ENCODE peak calls at places on chromosomes 7 and 10, in ten cellular contexts. X is heart left ventricle, M is Peyer's patch, R is IMR-90, C is breast epithelium, W is HCT116, D is transverse colon, Z is tibial nerve, Q is stomach, N is gastrocnemius medialis. O is an unnamed sample.

GRCh38 chr7:72924417-72924747 is 513 bp upstream of the POM121 start:
- DNase-seq in X (no peak), M (no peak), R (no peak), C (no peak), W (no peak), D (no peak), Z (no peak), Q (no peak), N (no peak), O (no peak)

GRCh38 chr7:2721842-2722241 is 33.8 kb downstream of the AMZ1 start:
- DNase-seq in X (no peak), M (no peak), R (no peak), C (no peak), W (no peak), D (no peak), Z (no peak), Q (no peak), N (no peak), O (no peak)

GRCh38 chr10:91689731-91690168 is 56.9 kb upstream of the PPP1R3C start:
- DNase-seq in X (no peak), M (no peak), R (peak), C (peak), W (no peak), D (no peak), Z (no peak), Q (no peak), N (peak), O (no peak)

GRCh38 chr7:3265388-3265787 is 35.7 kb upstream of the SDK1 start:
- DNase-seq in X (no peak), M (no peak), R (no peak), C (no peak), W (no peak), D (no peak), Z (no peak), Q (no peak), N (no peak), O (no peak)

GRCh38 chr7:94133460-94133859 is 129.3 kb upstream of the BET1 start:
- DNase-seq in X (no peak), M (no peak), R (no peak), C (no peak), W (no peak), D (no peak), Z (no peak), Q (no peak), N (no peak), O (no peak)

GRCh38 chr10:19788075-19788686 is 28.1 kb upstream of the PLXDC2 start:
- DNase-seq in X (no peak), M (no peak), R (peak), C (no peak), W (no peak), D (peak), Z (no peak), Q (no peak), N (no peak), O (no peak)

GRCh38 chr7:118870187-118870586 is 645.7 kb downstream of the ANKRD7 start:
- DNase-seq in X (no peak), M (no peak), R (no peak), C (no peak), W (peak), D (no peak), Z (no peak), Q (no peak), N (no peak), O (no peak)

GRCh38 chr10:6062101-6062771 is at the start of gene IL2RA:
- DNase-seq in X (no peak), M (peak), R (no peak), C (no peak), W (no peak), D (peak), Z (no peak), Q (peak), N (no peak), O (no peak)

GRCh38 chr7:130063036-130063435 is 7.3 kb upstream of the KLHDC10 start:
- DNase-seq in X (no peak), M (peak), R (peak), C (no peak), W (no peak), D (peak), Z (no peak), Q (peak), N (peak), O (no peak)

GRCh38 chr10:86303626-86304025 is 63.0 kb downstream of the GRID1 start:
- DNase-seq in X (no peak), M (no peak), R (no peak), C (no peak), W (no peak), D (no peak), Z (no peak), Q (peak), N (no peak), O (no peak)

GRCh38 chr7:143288836-143289235 is 685 bp downstream of the CASP2 start:
- DNase-seq in X (no peak), M (no peak), R (peak), C (no peak), W (no peak), D (no peak), Z (no peak), Q (no peak), N (no peak), O (no peak)

GRCh38 chr7:47546171-47546570 is 35.7 kb downstream of the TNS3 start:
- DNase-seq in X (no peak), M (no peak), R (no peak), C (no peak), W (no peak), D (no peak), Z (no peak), Q (no peak), N (no peak), O (no peak)

GRCh38 chr7:157224627-157225026 is 85.9 kb downstream of the UBE3C start:
- DNase-seq in X (no peak), M (no peak), R (peak), C (no peak), W (no peak), D (no peak), Z (no peak), Q (no peak), N (no peak), O (no peak)

DNA sequence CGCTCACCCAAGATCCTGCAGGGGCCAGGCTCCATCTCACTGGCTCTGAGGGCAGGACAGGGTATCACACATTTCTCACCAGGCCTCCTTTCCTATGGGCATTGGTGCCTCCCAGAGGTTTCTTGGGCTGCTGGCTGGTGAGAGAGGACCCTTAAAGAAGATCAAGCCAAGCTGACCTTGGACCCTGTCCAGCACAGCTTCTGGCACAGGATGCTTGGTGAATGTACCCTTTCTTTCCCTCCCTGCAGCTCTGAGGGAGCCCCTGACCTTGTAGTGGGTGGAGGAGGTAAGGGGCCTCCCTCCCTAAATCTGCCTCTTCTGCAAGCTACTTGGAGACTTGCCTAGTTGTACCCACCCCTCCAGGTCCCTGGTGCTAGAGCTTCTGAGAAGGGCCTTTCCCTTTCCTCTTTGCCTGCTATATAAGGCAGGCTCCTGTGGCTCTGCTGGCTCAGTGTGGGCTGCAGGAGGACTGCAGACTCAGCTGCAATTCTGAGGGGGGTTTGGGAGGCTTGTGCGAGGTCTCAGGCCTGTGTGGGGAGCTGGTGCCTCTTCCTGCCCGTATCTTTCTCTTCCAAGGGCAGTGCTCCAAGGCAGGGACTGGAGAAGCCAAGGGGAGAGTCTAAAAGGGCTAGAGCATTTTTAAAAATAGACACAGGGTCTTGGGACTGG is 11.8 kb upstream of the TRIM8 start:
- DNase-seq in X (peak), M (no peak), R (peak), C (no peak), W (no peak), D (no peak), Z (no peak), Q (no peak), N (no peak), O (no peak)
- TF ChIP-seq POLR2A in X (no peak), M (no peak), R (no peak), C (no peak), W (no peak), D (no peak), Z (no peak), Q (no peak), N (no peak), O (no peak)

DNA sequence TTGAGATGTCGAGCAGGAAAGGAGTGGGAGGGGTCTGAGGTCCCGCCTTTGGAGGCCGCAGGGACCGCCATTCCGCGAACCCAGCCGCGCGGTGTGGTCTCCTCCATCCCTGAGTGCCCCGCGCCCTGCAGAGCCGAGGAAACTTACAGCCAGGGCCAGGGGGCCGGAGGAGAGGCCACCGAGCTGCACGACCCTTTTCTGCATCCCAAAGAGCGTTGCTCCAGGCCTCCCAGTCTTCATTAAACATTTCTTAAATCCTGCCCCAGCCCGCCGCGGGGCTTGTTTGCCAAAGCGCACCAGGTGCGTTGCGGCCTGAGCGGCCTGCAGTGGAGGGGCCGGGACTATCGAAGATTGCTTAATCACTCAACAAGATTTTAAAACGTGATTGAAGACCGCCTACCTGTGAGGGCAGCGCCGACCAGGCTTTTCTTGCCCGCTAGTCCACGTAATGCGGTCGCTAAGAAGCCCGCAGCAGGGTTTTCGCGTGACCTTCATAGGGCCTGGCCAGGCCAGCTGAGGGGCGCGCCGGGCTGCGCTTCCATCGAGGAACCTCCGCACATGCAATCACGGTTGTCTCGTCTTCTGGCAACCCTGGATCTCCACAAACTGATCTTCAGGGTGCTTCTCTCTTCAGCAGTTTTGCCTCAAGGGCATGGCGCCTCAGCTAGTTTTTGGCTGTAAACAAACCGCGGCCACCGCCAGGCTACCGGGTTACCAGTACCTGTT is 2.0 kb upstream of the CTBP2 start:
- DNase-seq in X (no peak), M (no peak), R (no peak), C (no peak), W (no peak), D (no peak), Z (no peak), Q (peak), N (no peak), O (no peak)
- H3K4me3 ChIP-seq in X (peak), M (peak), R (peak), C (peak), W (peak), D (no peak), Z (peak), Q (peak), N (peak), O (peak)

DNA sequence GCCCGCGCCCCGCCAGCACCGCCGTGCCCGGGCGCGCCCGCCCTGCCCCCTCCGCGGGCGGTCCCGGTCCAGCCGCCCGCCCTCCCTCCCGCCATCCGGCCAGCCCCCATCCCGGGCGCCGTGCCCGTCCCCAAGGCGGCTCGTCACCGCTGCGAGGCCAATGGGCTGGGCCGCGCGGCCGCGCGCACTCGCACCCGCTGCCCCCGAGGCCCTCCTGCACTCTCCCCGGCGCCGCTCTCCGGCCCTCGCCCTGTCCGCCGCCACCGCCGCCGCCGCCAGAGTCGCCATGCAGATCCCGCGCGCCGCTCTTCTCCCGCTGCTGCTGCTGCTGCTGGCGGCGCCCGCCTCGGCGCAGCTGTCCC is at the start of gene HTRA1:
- DNase-seq in X (peak), M (no peak), R (peak), C (peak), W (no peak), D (peak), Z (peak), Q (peak), N (peak), O (no peak)
- TF ChIP-seq POLR2A in X (no peak), M (no peak), R (no peak), C (no peak), W (no peak), D (no peak), Z (peak), Q (no peak), N (peak), O (peak)

GRCh38 chr10:11179231-11180105 is 161.8 kb downstream of the CELF2 start:
- DNase-seq in X (no peak), M (no peak), R (no peak), C (no peak), W (no peak), D (no peak), Z (no peak), Q (no peak), N (no peak), O (no peak)

GRCh38 chr10:11181996-11182395 is 164.3 kb downstream of the CELF2 start:
- DNase-seq in X (peak), M (no peak), R (no peak), C (no peak), W (no peak), D (no peak), Z (no peak), Q (no peak), N (peak), O (no peak)

GRCh38 chr10:11177926-11178453 is 160.3 kb downstream of the CELF2 start:
- DNase-seq in X (no peak), M (peak), R (no peak), C (no peak), W (no peak), D (peak), Z (no peak), Q (no peak), N (no peak), O (no peak)

GRCh38 chr10:11178606-11179221 is 161.0 kb downstream of the CELF2 start:
- DNase-seq in X (peak), M (peak), R (peak), C (no peak), W (no peak), D (peak), Z (no peak), Q (peak), N (no peak), O (no peak)

DNA sequence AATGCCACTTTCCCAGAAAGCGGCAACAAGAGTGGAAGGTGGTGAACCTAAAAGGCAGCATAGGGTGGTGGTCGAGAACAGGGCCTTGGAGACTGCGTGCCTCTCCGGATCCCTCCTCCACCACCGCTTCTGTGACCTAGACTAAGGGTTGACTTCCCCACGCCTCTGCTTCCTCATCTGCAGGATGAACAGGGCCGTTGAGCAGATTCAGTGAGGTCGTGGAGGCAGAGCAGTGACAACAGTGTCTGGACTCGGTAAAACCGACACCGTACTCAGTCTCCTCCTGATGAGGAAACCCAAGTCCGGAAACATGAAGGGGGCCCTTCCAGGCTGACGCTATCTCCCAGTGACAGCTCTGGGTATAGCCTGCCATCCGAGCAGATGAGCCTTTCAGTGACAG is 162.6 kb downstream of the CELF2 start:
- DNase-seq in X (no peak), M (peak), R (no peak), C (no peak), W (no peak), D (peak), Z (no peak), Q (peak), N (no peak), O (no peak)
- H3K4me3 ChIP-seq in X (no peak), M (no peak), R (no peak), C (no peak), W (no peak), D (no peak), Z (no peak), Q (no peak), N (no peak), O (no peak)

GRCh38 chr10:78041170-78042057 is 7.8 kb downstream of the RPS24 start:
- DNase-seq in X (no peak), M (no peak), R (no peak), C (no peak), W (no peak), D (no peak), Z (no peak), Q (no peak), N (no peak), O (no peak)
- TF ChIP-seq POLR2A in X (no peak), M (no peak), R (no peak), C (no peak), W (no peak), D (no peak), Z (no peak), Q (no peak), N (no peak), O (no peak)

GRCh38 chr10:77628906-77629730 is 8.5 kb downstream of the KCNMA1 start:
- DNase-seq in X (no peak), M (no peak), R (peak), C (no peak), W (no peak), D (no peak), Z (no peak), Q (no peak), N (no peak), O (no peak)
- H3K4me3 ChIP-seq in X (no peak), M (no peak), R (no peak), C (no peak), W (no peak), D (no peak), Z (no peak), Q (no peak), N (no peak), O (no peak)

GRCh38 chr7:102395620-102395957 is 574 bp upstream of the PRKRIP1 start:
- DNase-seq in X (no peak), M (no peak), R (peak), C (no peak), W (no peak), D (no peak), Z (no peak), Q (no peak), N (no peak), O (no peak)

GRCh38 chr7:102393467-102393866 is 2.7 kb upstream of the PRKRIP1 start:
- DNase-seq in X (no peak), M (no peak), R (no peak), C (no peak), W (no peak), D (no peak), Z (no peak), Q (no peak), N (no peak), O (no peak)

GRCh38 chr7:102398543-102398942 is 2.4 kb downstream of the PRKRIP1 start:
- DNase-seq in X (no peak), M (no peak), R (no peak), C (no peak), W (no peak), D (no peak), Z (no peak), Q (no peak), N (no peak), O (no peak)

GRCh38 chr7:102395958-102396709 is at the start of gene PRKRIP1:
- DNase-seq in X (peak), M (peak), R (peak), C (peak), W (peak), D (peak), Z (peak), Q (peak), N (peak), O (peak)

GRCh38 chr7:102396710-102397019 is 502 bp downstream of the PRKRIP1 start:
- DNase-seq in X (no peak), M (no peak), R (no peak), C (no peak), W (no peak), D (no peak), Z (no peak), Q (no peak), N (no peak), O (no peak)
- TF ChIP-seq POLR2A in X (no peak), M (no peak), R (no peak), C (no peak), W (no peak), D (no peak), Z (no peak), Q (no peak), N (no peak), O (no peak)

GRCh38 chr10:62081322-62081945 is 179.9 kb downstream of the ARID5B start:
- DNase-seq in X (no peak), M (no peak), R (no peak), C (no peak), W (no peak), D (no peak), Z (no peak), Q (no peak), N (no peak), O (no peak)

GRCh38 chr10:62083413-62083794 is 181.9 kb downstream of the ARID5B start:
- DNase-seq in X (no peak), M (no peak), R (no peak), C (no peak), W (no peak), D (no peak), Z (no peak), Q (no peak), N (no peak), O (no peak)

GRCh38 chr10:62083868-62084267 is 182.4 kb downstream of the ARID5B start:
- DNase-seq in X (peak), M (no peak), R (peak), C (no peak), W (no peak), D (peak), Z (no peak), Q (peak), N (no peak), O (no peak)

GRCh38 chr10:62082270-62082669 is 180.8 kb downstream of the ARID5B start:
- DNase-seq in X (no peak), M (no peak), R (no peak), C (no peak), W (no peak), D (no peak), Z (no peak), Q (no peak), N (no peak), O (no peak)

DNA sequence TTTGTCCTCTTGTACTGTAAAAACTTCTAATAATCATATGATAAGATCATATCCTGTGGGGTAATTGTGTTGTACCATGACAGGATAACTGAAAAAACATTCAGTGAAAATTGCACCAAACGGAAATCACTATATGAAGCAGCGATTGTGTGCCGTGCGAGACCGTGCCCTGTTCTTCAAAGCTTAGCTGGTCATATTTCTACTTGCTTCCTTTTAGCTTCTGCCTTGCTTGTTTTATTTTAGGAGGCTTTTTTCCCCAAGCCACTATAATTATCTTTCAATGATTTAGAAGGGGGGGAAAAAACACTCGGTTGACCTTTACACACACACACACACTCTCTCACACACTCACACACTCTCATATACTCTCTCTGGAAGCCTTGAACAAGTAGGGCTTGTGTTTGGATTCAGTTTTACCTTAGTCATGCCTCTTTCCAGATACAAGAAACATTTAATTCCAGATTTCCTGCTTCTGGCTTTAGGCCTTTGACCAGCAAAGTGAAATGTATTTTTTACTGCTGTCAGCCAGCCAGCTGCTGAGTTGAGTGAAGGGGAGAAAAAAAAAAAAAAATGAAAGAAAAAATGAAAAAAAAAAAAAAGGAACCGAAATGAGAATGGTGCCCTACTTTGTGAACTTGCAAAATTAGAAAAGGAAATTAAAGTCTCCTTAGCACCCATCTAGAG is 181.4 kb downstream of the ARID5B start:
- DNase-seq in X (no peak), M (no peak), R (peak), C (no peak), W (no peak), D (peak), Z (no peak), Q (no peak), N (no peak), O (no peak)
- H3K4me3 ChIP-seq in X (no peak), M (peak), R (no peak), C (peak), W (no peak), D (no peak), Z (no peak), Q (no peak), N (peak), O (no peak)

GRCh38 chr10:22321156-22321711 is 335 bp downstream of the BMI1 start:
- DNase-seq in X (peak), M (peak), R (peak), C (no peak), W (no peak), D (peak), Z (no peak), Q (peak), N (no peak), O (no peak)
- TF ChIP-seq POLR2A in X (peak), M (no peak), R (no peak), C (no peak), W (no peak), D (peak), Z (no peak), Q (no peak), N (peak), O (no peak)

O was measured in esophagus squamous epithelium.